ENCODE peak calls at places on chromosomes 12 and 14, in nine cellular contexts. One of them, this sample, is unnamed.

GRCh38 chr12:28191690-28192089 is 1.4 kb downstream of the CCDC91 start:
- DNase-seq in epithelial cell of esophagus: no peak
- DNase-seq in thoracic aorta: no peak
- DNase-seq in adrenal gland: no peak
- DNase-seq in foreskin fibroblast: no peak
- DNase-seq in AG04450: no peak
- DNase-seq in fibroblast of the aortic adventitia: peak; percentile 12
- DNase-seq in AG10803: peak; percentile 27
- DNase-seq in CD8-positive, alpha-beta T cell: peak; percentile 10
- DNase-seq in this sample: peak; percentile 27

GRCh38 chr12:109841356-109841755 is 8.2 kb upstream of the TRPV4 start:
- DNase-seq in epithelial cell of esophagus: no peak
- DNase-seq in thoracic aorta: no peak
- DNase-seq in adrenal gland: no peak
- DNase-seq in foreskin fibroblast: no peak
- DNase-seq in AG04450: no peak
- DNase-seq in fibroblast of the aortic adventitia: no peak
- DNase-seq in AG10803: no peak
- DNase-seq in CD8-positive, alpha-beta T cell: no peak
- DNase-seq in this sample: no peak

GRCh38 chr12:58575281-58575680 is 345.0 kb downstream of the LRIG3 start:
- DNase-seq in epithelial cell of esophagus: peak; percentile 25
- DNase-seq in thoracic aorta: no peak
- DNase-seq in adrenal gland: peak; percentile 9
- DNase-seq in foreskin fibroblast: peak; percentile 85
- DNase-seq in AG04450: peak; percentile 77
- DNase-seq in fibroblast of the aortic adventitia: peak; percentile 45
- DNase-seq in AG10803: peak; percentile 68
- DNase-seq in CD8-positive, alpha-beta T cell: no peak
- DNase-seq in this sample: peak; percentile 61

GRCh38 chr14:92513204-92513965 is at the start of gene RIN3:
- DNase-seq in epithelial cell of esophagus: peak; percentile 49
- DNase-seq in thoracic aorta: no peak
- DNase-seq in adrenal gland: peak; percentile 66
- DNase-seq in foreskin fibroblast: peak; percentile 59
- DNase-seq in AG04450: peak; percentile 27
- DNase-seq in fibroblast of the aortic adventitia: peak; percentile 59
- DNase-seq in AG10803: peak; percentile 73
- DNase-seq in CD8-positive, alpha-beta T cell: no peak
- DNase-seq in this sample: peak; percentile 59

GRCh38 chr12:94336201-94336915 is 123.3 kb downstream of the CEP83 start:
- DNase-seq in epithelial cell of esophagus: peak; percentile 27
- DNase-seq in thoracic aorta: no peak
- DNase-seq in adrenal gland: no peak
- DNase-seq in foreskin fibroblast: peak; percentile 6
- DNase-seq in AG04450: no peak
- DNase-seq in fibroblast of the aortic adventitia: peak; percentile 32
- DNase-seq in AG10803: peak; percentile 3
- DNase-seq in CD8-positive, alpha-beta T cell: no peak
- DNase-seq in this sample: peak; percentile 70

GRCh38 chr12:89319111-89319510 is 33.2 kb downstream of the DUSP6 start:
- DNase-seq in epithelial cell of esophagus: peak; percentile 84
- DNase-seq in thoracic aorta: no peak
- DNase-seq in adrenal gland: peak; percentile 20
- DNase-seq in foreskin fibroblast: peak; percentile 14
- DNase-seq in AG04450: peak; percentile 1
- DNase-seq in fibroblast of the aortic adventitia: peak; percentile 15
- DNase-seq in AG10803: peak; percentile 45
- DNase-seq in CD8-positive, alpha-beta T cell: no peak
- DNase-seq in this sample: peak; percentile 13

GRCh38 chr12:93696462-93696861 is 19.3 kb downstream of the CRADD start:
- DNase-seq in epithelial cell of esophagus: no peak
- DNase-seq in thoracic aorta: no peak
- DNase-seq in adrenal gland: no peak
- DNase-seq in foreskin fibroblast: no peak
- DNase-seq in AG04450: no peak
- DNase-seq in fibroblast of the aortic adventitia: no peak
- DNase-seq in AG10803: no peak
- DNase-seq in CD8-positive, alpha-beta T cell: no peak
- DNase-seq in this sample: no peak

GRCh38 chr12:110023634-110024023 is 24.4 kb downstream of the ANKRD13A start:
- DNase-seq in epithelial cell of esophagus: no peak
- DNase-seq in thoracic aorta: no peak
- DNase-seq in adrenal gland: no peak
- DNase-seq in foreskin fibroblast: no peak
- DNase-seq in AG04450: no peak
- DNase-seq in fibroblast of the aortic adventitia: no peak
- DNase-seq in AG10803: no peak
- DNase-seq in CD8-positive, alpha-beta T cell: no peak
- DNase-seq in this sample: no peak

GRCh38 chr12:13799574-13799973 is 181.8 kb downstream of the GRIN2B start:
- DNase-seq in epithelial cell of esophagus: no peak
- DNase-seq in thoracic aorta: no peak
- DNase-seq in adrenal gland: no peak
- DNase-seq in foreskin fibroblast: no peak
- DNase-seq in AG04450: no peak
- DNase-seq in fibroblast of the aortic adventitia: no peak
- DNase-seq in AG10803: no peak
- DNase-seq in CD8-positive, alpha-beta T cell: no peak
- DNase-seq in this sample: no peak

GRCh38 chr14:104131968-104132732 is 6.2 kb upstream of the KIF26A start:
- DNase-seq in epithelial cell of esophagus: no peak
- DNase-seq in thoracic aorta: no peak
- DNase-seq in adrenal gland: no peak
- DNase-seq in foreskin fibroblast: no peak
- DNase-seq in AG04450: no peak
- DNase-seq in fibroblast of the aortic adventitia: no peak
- DNase-seq in AG10803: no peak
- DNase-seq in CD8-positive, alpha-beta T cell: no peak
- DNase-seq in this sample: no peak

GRCh38 chr14:27236601-27237000 is 638.8 kb upstream of the NOVA1 start:
- DNase-seq in epithelial cell of esophagus: no peak
- DNase-seq in thoracic aorta: no peak
- DNase-seq in adrenal gland: no peak
- DNase-seq in foreskin fibroblast: no peak
- DNase-seq in AG04450: no peak
- DNase-seq in fibroblast of the aortic adventitia: no peak
- DNase-seq in AG10803: no peak
- DNase-seq in CD8-positive, alpha-beta T cell: no peak
- DNase-seq in this sample: peak; percentile 44

GRCh38 chr12:51910168-51910567 is 2.9 kb downstream of the ACVRL1 start:
- DNase-seq in epithelial cell of esophagus: no peak
- DNase-seq in thoracic aorta: no peak
- DNase-seq in adrenal gland: no peak
- DNase-seq in foreskin fibroblast: no peak
- DNase-seq in AG04450: no peak
- DNase-seq in fibroblast of the aortic adventitia: peak; percentile 60
- DNase-seq in AG10803: peak; percentile 45
- DNase-seq in CD8-positive, alpha-beta T cell: no peak
- DNase-seq in this sample: peak; percentile 44
- H3K4me3 ChIP-seq in epithelial cell of esophagus: no peak overlapping the region
- H3K4me3 ChIP-seq in thoracic aorta: no peak overlapping the region
- H3K4me3 ChIP-seq in adrenal gland: no peak overlapping the region
- H3K4me3 ChIP-seq in foreskin fibroblast: no peak overlapping the region
- H3K4me3 ChIP-seq in AG04450: no peak overlapping the region
- H3K4me3 ChIP-seq in fibroblast of the aortic adventitia: peak overlapping the region; percentile 37
- H3K4me3 ChIP-seq in AG10803: peak overlapping the region; percentile 25
- H3K4me3 ChIP-seq in CD8-positive, alpha-beta T cell: no peak overlapping the region
- H3K4me3 ChIP-seq in this sample: no peak overlapping the region

GRCh38 chr14:97218336-97218712 is 421.1 kb downstream of the VRK1 start:
- DNase-seq in epithelial cell of esophagus: no peak
- DNase-seq in thoracic aorta: no peak
- DNase-seq in adrenal gland: no peak
- DNase-seq in foreskin fibroblast: no peak
- DNase-seq in AG04450: no peak
- DNase-seq in fibroblast of the aortic adventitia: no peak
- DNase-seq in AG10803: no peak
- DNase-seq in CD8-positive, alpha-beta T cell: no peak
- DNase-seq in this sample: no peak

GRCh38 chr14:97215263-97215969 is 418.2 kb downstream of the VRK1 start:
- DNase-seq in epithelial cell of esophagus: no peak
- DNase-seq in thoracic aorta: no peak
- DNase-seq in adrenal gland: no peak
- DNase-seq in foreskin fibroblast: no peak
- DNase-seq in AG04450: no peak
- DNase-seq in fibroblast of the aortic adventitia: no peak
- DNase-seq in AG10803: no peak
- DNase-seq in CD8-positive, alpha-beta T cell: no peak
- DNase-seq in this sample: no peak

GRCh38 chr14:97218713-97219355 is 421.7 kb downstream of the VRK1 start:
- DNase-seq in epithelial cell of esophagus: peak; percentile 4
- DNase-seq in thoracic aorta: no peak
- DNase-seq in adrenal gland: peak; percentile 4
- DNase-seq in foreskin fibroblast: no peak
- DNase-seq in AG04450: no peak
- DNase-seq in fibroblast of the aortic adventitia: no peak
- DNase-seq in AG10803: peak; percentile 6
- DNase-seq in CD8-positive, alpha-beta T cell: no peak
- DNase-seq in this sample: no peak

GRCh38 chr14:97219356-97220017 is 422.3 kb downstream of the VRK1 start:
- DNase-seq in epithelial cell of esophagus: no peak
- DNase-seq in thoracic aorta: no peak
- DNase-seq in adrenal gland: no peak
- DNase-seq in foreskin fibroblast: no peak
- DNase-seq in AG04450: no peak
- DNase-seq in fibroblast of the aortic adventitia: no peak
- DNase-seq in AG10803: no peak
- DNase-seq in CD8-positive, alpha-beta T cell: no peak
- DNase-seq in this sample: no peak

GRCh38 chr14:97217094-97217885 is 420.1 kb downstream of the VRK1 start:
- DNase-seq in epithelial cell of esophagus: no peak
- DNase-seq in thoracic aorta: no peak
- DNase-seq in adrenal gland: no peak
- DNase-seq in foreskin fibroblast: no peak
- DNase-seq in AG04450: no peak
- DNase-seq in fibroblast of the aortic adventitia: no peak
- DNase-seq in AG10803: no peak
- DNase-seq in CD8-positive, alpha-beta T cell: no peak
- DNase-seq in this sample: no peak
- TF ChIP-seq CTCF in epithelial cell of esophagus: no peak
- TF ChIP-seq CTCF in thoracic aorta: no peak
- TF ChIP-seq CTCF in adrenal gland: no peak
- TF ChIP-seq CTCF in foreskin fibroblast: no peak
- TF ChIP-seq CTCF in AG04450: no peak
- TF ChIP-seq CTCF in fibroblast of the aortic adventitia: no peak
- TF ChIP-seq CTCF in AG10803: no peak
- TF ChIP-seq CTCF in CD8-positive, alpha-beta T cell: no peak
- TF ChIP-seq CTCF in this sample: no peak

DNA sequence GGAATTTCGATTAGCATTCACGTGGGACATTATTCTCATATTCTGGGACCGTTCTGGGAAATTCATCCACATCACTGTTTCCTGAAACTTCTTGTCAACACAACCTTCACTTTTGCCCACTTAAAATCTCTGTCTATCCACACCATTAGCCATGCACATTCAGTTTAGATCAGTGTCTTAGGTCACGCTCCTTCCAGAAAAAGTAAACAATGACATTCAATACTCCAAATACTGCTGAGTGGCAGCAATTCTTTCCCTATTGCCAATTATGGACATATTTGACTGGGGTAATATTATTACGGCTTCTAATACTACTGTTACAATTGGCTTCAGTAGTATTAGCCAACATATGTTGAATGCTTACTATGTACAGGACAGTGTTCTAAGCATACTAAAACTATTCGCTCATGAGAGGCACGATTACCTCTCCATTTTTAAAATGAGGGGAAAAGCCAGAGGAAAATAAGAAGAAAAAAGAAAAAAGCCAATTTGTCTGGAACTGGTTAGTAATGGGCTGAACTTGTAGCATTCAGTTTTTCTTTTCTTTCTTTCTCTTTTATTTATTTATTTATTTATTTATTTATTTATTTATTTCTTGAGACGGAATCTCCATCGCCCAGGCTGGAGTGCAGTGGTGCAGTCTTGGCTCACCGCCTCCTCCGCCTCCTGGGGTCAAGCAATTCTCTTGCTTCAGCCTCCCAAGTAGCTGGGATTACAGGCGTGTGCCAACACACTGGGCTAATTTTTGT is 23.4 kb downstream of the LTBR start:
- DNase-seq in epithelial cell of esophagus: no peak
- DNase-seq in thoracic aorta: no peak
- DNase-seq in adrenal gland: no peak
- DNase-seq in foreskin fibroblast: no peak
- DNase-seq in AG04450: no peak
- DNase-seq in fibroblast of the aortic adventitia: no peak
- DNase-seq in AG10803: no peak
- DNase-seq in CD8-positive, alpha-beta T cell: no peak
- DNase-seq in this sample: no peak
- H3K4me3 ChIP-seq in epithelial cell of esophagus: no peak overlapping the region
- H3K4me3 ChIP-seq in thoracic aorta: no peak overlapping the region
- H3K4me3 ChIP-seq in adrenal gland: no peak overlapping the region
- H3K4me3 ChIP-seq in foreskin fibroblast: no peak overlapping the region
- H3K4me3 ChIP-seq in AG04450: no peak overlapping the region
- H3K4me3 ChIP-seq in fibroblast of the aortic adventitia: no peak overlapping the region
- H3K4me3 ChIP-seq in AG10803: no peak overlapping the region
- H3K4me3 ChIP-seq in CD8-positive, alpha-beta T cell: no peak overlapping the region
- H3K4me3 ChIP-seq in this sample: no peak overlapping the region

GRCh38 chr12:54937376-54937775 is 47.2 kb downstream of the TESPA1 start:
- DNase-seq in epithelial cell of esophagus: peak; percentile 24
- DNase-seq in thoracic aorta: no peak
- DNase-seq in adrenal gland: no peak
- DNase-seq in foreskin fibroblast: no peak
- DNase-seq in AG04450: no peak
- DNase-seq in fibroblast of the aortic adventitia: no peak
- DNase-seq in AG10803: no peak
- DNase-seq in CD8-positive, alpha-beta T cell: no peak
- DNase-seq in this sample: no peak
- TF ChIP-seq CTCF in epithelial cell of esophagus: no peak
- TF ChIP-seq CTCF in thoracic aorta: no peak
- TF ChIP-seq CTCF in adrenal gland: no peak
- TF ChIP-seq CTCF in foreskin fibroblast: no peak
- TF ChIP-seq CTCF in AG04450: no peak
- TF ChIP-seq CTCF in fibroblast of the aortic adventitia: no peak
- TF ChIP-seq CTCF in AG10803: no peak
- TF ChIP-seq CTCF in CD8-positive, alpha-beta T cell: no peak
- TF ChIP-seq CTCF in this sample: no peak

DNA sequence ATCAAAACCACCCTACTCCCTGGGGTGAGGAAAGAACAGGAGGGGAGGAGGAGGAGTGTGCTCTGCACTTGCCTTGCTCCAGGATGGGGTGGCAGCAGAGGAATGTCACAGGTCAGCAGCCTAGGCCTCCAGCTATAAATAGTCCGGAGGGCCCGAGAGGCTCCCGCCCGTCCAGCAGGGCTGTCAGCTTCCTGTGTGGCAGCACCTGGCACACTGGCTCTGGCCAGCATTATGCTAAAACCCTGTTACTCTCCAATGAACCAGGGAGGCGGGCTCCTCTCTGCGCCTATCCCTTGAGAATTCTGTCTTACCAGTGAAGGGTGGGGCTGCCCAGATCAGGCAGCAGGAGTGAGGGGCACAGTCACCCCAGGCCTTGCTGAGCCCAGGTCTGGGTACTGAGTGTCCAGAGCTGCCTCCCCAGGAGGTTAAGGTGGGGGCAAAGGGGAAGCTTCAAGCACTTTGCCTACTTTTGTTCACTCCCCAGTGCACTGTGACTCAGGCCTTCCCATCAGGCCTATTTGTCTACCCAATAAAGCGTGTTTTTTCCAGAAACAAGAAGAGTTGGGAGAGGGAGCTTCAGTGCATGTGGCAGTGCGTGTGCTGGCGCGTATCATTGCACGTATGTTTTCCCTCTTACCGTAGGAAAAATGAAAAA is 1.1 kb upstream of the COX14 start:
- DNase-seq in epithelial cell of esophagus: peak; percentile 18
- DNase-seq in thoracic aorta: peak; percentile 38
- DNase-seq in adrenal gland: peak; percentile 81
- DNase-seq in foreskin fibroblast: peak; percentile 59
- DNase-seq in AG04450: no peak
- DNase-seq in fibroblast of the aortic adventitia: peak; percentile 31
- DNase-seq in AG10803: peak; percentile 47
- DNase-seq in CD8-positive, alpha-beta T cell: no peak
- DNase-seq in this sample: peak; percentile 42
- H3K4me3 ChIP-seq in epithelial cell of esophagus: no peak overlapping the region
- H3K4me3 ChIP-seq in thoracic aorta: peak overlapping the region; percentile 59
- H3K4me3 ChIP-seq in adrenal gland: no peak overlapping the region
- H3K4me3 ChIP-seq in foreskin fibroblast: no peak overlapping the region
- H3K4me3 ChIP-seq in AG04450: no peak overlapping the region
- H3K4me3 ChIP-seq in fibroblast of the aortic adventitia: no peak overlapping the region
- H3K4me3 ChIP-seq in AG10803: peak overlapping the region; percentile 17
- H3K4me3 ChIP-seq in CD8-positive, alpha-beta T cell: peak overlapping the region; percentile 24
- H3K4me3 ChIP-seq in this sample: no peak overlapping the region

This sample was measured in cardiac fibroblast.